ENCODE peak calls at places on chromosomes 2 and 18, in nine cellular contexts. C is HepG2, F is GM12878, T is stomach, I is A549, A is transverse colon, H is sigmoid colon, N is ovary, O is esophagus muscularis mucosa. K is an unnamed sample.

GRCh38 chr2:37875332-37875976 is 49.6 kb upstream of the RMDN2 start:
- DNase-seq in C (no peak), F (no peak), T (no peak), I (no peak), A (no peak), H (no peak), N (no peak), O (no peak), K (no peak)

GRCh38 chr2:188079176-188079575 is 212.5 kb upstream of the GULP1 start:
- DNase-seq in C (no peak), F (no peak), T (no peak), I (no peak), A (no peak), H (no peak), N (no peak), O (no peak), K (no peak)

GRCh38 chr18:45174755-45175154 is 440.5 kb upstream of the SLC14A2 start:
- DNase-seq in C (no peak), F (no peak), T (no peak), I (no peak), A (no peak), H (no peak), N (no peak), O (no peak), K (no peak)

GRCh38 chr18:33854086-33854826 is 276.2 kb downstream of the ASXL3 start:
- DNase-seq in C (no peak), F (no peak), T (no peak), I (no peak), A (no peak), H (no peak), N (no peak), O (no peak), K (no peak)

GRCh38 chr18:45639424-45639823 is 24.1 kb downstream of the SLC14A2 start:
- DNase-seq in C (no peak), F (no peak), T (no peak), I (no peak), A (no peak), H (no peak), N (no peak), O (no peak), K (no peak)

GRCh38 chr2:144509001-144509545 is 10.8 kb downstream of the ZEB2 start:
- DNase-seq in C (no peak), F (no peak), T (no peak), I (no peak), A (no peak), H (no peak), N (no peak), O (no peak), K (no peak)

GRCh38 chr18:57208056-57208455 is 61.2 kb downstream of the BOD1L2 start:
- DNase-seq in C (peak; percentile 32), F (no peak), T (no peak), I (no peak), A (peak; percentile 23), H (no peak), N (no peak), O (no peak), K (no peak)

GRCh38 chr18:23049698-23050373 is 85.4 kb upstream of the CABLES1 start:
- DNase-seq in C (no peak), F (no peak), T (no peak), I (no peak), A (no peak), H (no peak), N (no peak), O (no peak), K (no peak)

GRCh38 chr2:160062283-160063005 is at the start of gene PLA2R1:
- DNase-seq in C (no peak), F (no peak), T (peak; percentile 34), I (peak; percentile 78), A (peak; percentile 74), H (peak; percentile 82), N (peak; percentile 61), O (no peak), K (peak; percentile 89)

GRCh38 chr2:27833931-27834330 is 56.3 kb downstream of the RBKS start:
- DNase-seq in C (no peak), F (no peak), T (no peak), I (no peak), A (no peak), H (no peak), N (no peak), O (no peak), K (no peak)

GRCh38 chr2:70396589-70396988 is 94.7 kb upstream of the FAM136A start:
- DNase-seq in C (no peak), F (no peak), T (no peak), I (no peak), A (no peak), H (no peak), N (no peak), O (no peak), K (no peak)

GRCh38 chr2:149291881-149292280 is 38.5 kb upstream of the LYPD6 start:
- DNase-seq in C (no peak), F (no peak), T (no peak), I (no peak), A (no peak), H (no peak), N (no peak), O (no peak), K (no peak)

GRCh38 chr2:28604284-28604843 is 108.5 kb downstream of the PLB1 start:
- DNase-seq in C (no peak), F (no peak), T (no peak), I (no peak), A (no peak), H (no peak), N (no peak), O (no peak), K (no peak)

GRCh38 chr2:65991332-65991731 is 443.6 kb upstream of the MEIS1 start:
- DNase-seq in C (no peak), F (no peak), T (no peak), I (no peak), A (peak; percentile 8), H (peak; percentile 76), N (no peak), O (no peak), K (no peak)

GRCh38 chr2:65668744-65669143 is 236.3 kb upstream of the SPRED2 start:
- DNase-seq in C (no peak), F (no peak), T (no peak), I (no peak), A (no peak), H (no peak), N (no peak), O (no peak), K (no peak)

DNA sequence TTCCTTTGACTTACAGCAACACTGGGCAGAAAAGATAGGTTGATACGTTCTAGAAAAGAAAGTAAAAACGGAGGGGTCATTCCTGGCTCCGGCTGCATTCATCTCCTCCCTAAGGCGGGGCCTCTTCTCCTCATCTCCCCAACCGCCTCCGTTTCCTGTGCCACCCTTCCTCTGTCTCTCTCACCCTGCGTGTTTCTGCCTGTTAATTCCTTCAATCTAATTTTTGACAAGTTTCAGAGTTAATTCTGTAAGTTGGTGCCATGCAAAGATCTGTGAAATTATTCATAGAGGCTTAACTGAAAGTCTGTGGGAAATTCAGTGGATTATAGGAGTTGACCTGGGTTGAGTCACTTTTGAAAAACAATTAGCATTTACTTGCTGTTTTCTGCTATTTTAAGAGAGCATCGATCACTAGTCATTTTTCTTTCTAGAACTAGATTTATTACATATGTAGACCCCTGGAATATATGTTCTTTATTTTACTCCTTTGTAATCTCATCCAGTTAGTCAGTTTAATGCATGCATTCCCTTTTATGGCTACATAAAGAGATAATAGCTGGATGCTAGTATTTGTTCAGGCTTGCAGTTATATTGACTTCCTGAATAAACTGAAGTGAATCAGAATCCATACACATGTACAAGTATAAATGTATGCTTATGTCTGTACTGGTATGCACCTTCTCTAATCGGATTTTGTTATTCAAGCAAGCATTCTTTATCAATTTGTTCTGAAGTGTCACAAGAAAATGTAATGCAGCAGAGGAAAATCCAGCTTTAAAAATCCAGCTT is 91.1 kb downstream of the EML6 start:
- DNase-seq in C (no peak), F (no peak), T (no peak), I (no peak), A (no peak), H (no peak), N (no peak), O (no peak), K (no peak)
- TF ChIP-seq EP300 in C (no peak), F (no peak), T (no peak), I (no peak), A (no peak), H (no peak), N (no peak), O (no peak), K (no peak)

DNA sequence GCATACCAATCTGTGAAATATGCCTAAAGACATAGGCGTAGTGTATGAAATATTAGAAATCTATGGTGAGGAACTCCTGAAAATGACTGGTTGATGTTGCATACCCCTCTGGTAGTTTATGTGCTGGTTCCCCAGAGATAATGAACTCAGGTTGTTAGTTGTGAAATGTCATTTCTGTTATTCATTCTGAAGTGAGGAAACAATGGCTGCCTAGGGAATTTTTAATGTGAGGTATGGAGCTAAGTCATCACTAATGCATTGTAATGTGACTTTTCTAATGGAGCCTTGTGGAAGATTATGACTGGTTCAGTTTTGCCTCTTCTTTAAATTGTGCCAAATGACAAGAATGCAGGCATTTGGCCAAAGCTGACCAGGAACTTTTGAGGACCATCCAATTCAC is 61.6 kb upstream of the RAB27B start:
- DNase-seq in C (no peak), F (no peak), T (no peak), I (no peak), A (no peak), H (no peak), N (no peak), O (no peak), K (no peak)
- TF ChIP-seq POLR2A in C (no peak), F (no peak), T (no peak), I (no peak), A (no peak), H (no peak), N (no peak), O (no peak), K (no peak)

DNA sequence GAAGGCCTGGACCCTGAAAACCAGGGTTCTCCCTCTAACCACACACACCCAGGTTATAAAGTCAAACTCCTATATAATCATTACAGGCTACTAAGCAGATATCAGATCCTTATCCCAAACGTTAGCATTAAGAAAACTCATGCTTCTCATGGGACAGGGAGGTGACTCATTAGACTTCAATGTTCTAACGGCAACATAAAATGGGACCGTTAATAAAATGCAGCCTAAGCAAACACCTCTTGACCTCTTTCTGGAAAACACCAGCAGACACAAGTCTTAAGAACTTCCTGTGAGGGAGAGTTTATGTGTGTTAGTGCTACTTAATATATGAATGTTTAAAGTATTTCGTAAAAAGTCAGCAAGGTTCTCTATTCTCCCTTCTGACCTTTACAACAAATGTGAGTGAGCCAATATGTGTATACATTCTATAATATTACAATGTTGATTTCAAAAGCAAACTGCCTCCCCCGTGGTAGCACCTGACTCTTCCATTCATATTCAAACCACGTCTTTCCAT is 31.7 kb downstream of the LPIN2 start:
- DNase-seq in C (no peak), F (no peak), T (no peak), I (peak; percentile 20), A (no peak), H (no peak), N (no peak), O (no peak), K (no peak)
- H3K4me3 ChIP-seq in C (no peak overlapping the region), F (peak overlapping the region; percentile 43), T (no peak overlapping the region), I (peak overlapping the region; percentile 8), A (no peak overlapping the region), H (no peak overlapping the region), N (no peak overlapping the region), O (peak overlapping the region; percentile 6), K (no peak overlapping the region)

GRCh38 chr2:81263989-81264388 is 959.4 kb upstream of the LRRTM1 start:
- DNase-seq in C (no peak), F (no peak), T (no peak), I (no peak), A (no peak), H (no peak), N (no peak), O (no peak), K (no peak)

GRCh38 chr2:81260320-81260719 is 955.8 kb upstream of the LRRTM1 start:
- DNase-seq in C (no peak), F (no peak), T (no peak), I (no peak), A (no peak), H (no peak), N (no peak), O (no peak), K (no peak)

GRCh38 chr2:81266106-81266505 is 961.6 kb upstream of the LRRTM1 start:
- DNase-seq in C (peak; percentile 18), F (no peak), T (no peak), I (no peak), A (no peak), H (no peak), N (no peak), O (no peak), K (no peak)
- TF ChIP-seq EP300 in C (no peak), F (no peak), T (no peak), I (no peak), A (no peak), H (no peak), N (no peak), O (no peak), K (no peak)